ENCODE peak calls at places on chromosomes 4 and X, in five cellular contexts. One of them, this sample, is unnamed.

GRCh38 chr4:70711599-70711998 is 10.2 kb upstream of the RUFY3 start:
- DNase-seq in AG04450: no peak
- DNase-seq in lower lobe of right lung: no peak
- DNase-seq in A549: no peak
- DNase-seq in cardiac fibroblast: no peak
- DNase-seq in this sample: no peak

GRCh38 chrX:124573458-124573857 is 227.1 kb downstream of the SH2D1A start:
- DNase-seq in cardiac fibroblast: peak
- DNase-seq in AG04450: no peak
- DNase-seq in lower lobe of right lung: no peak
- DNase-seq in A549: no peak
- DNase-seq in this sample: no peak

GRCh38 chr4:140151700-140152014 is 2.3 kb downstream of the MAML3 start:
- DNase-seq in AG04450: no peak
- DNase-seq in A549: peak
- DNase-seq in lower lobe of right lung: peak
- DNase-seq in cardiac fibroblast: peak
- DNase-seq in this sample: no peak

GRCh38 chrX:18873189-18873791 is 110.6 kb downstream of the PHKA2 start:
- DNase-seq in AG04450: no peak
- DNase-seq in A549: peak
- DNase-seq in lower lobe of right lung: no peak
- DNase-seq in cardiac fibroblast: peak
- DNase-seq in this sample: no peak

GRCh38 chr4:158193171-158193749 is 17.0 kb upstream of the TMEM144 start:
- DNase-seq in lower lobe of right lung: no peak
- DNase-seq in A549: peak
- DNase-seq in cardiac fibroblast: peak
- DNase-seq in AG04450: no peak
- DNase-seq in this sample: no peak

GRCh38 chr4:1990348-1990645 is 18.5 kb downstream of the NELFA start:
- DNase-seq in A549: no peak
- DNase-seq in cardiac fibroblast: no peak
- DNase-seq in AG04450: no peak
- DNase-seq in lower lobe of right lung: no peak
- DNase-seq in this sample: no peak

GRCh38 chr4:70364002-70364401 is 3.4 kb downstream of the SMR3A start:
- DNase-seq in cardiac fibroblast: no peak
- DNase-seq in lower lobe of right lung: no peak
- DNase-seq in AG04450: no peak
- DNase-seq in A549: no peak
- DNase-seq in this sample: no peak

GRCh38 chrX:30674799-30675198 is 21.6 kb downstream of the GK start:
- DNase-seq in A549: no peak
- DNase-seq in lower lobe of right lung: no peak
- DNase-seq in cardiac fibroblast: no peak
- DNase-seq in AG04450: no peak
- DNase-seq in this sample: no peak

GRCh38 chr4:37767546-37767945 is 58.9 kb upstream of the PGM2 start:
- DNase-seq in AG04450: no peak
- DNase-seq in cardiac fibroblast: peak
- DNase-seq in A549: no peak
- DNase-seq in lower lobe of right lung: peak
- DNase-seq in this sample: no peak

GRCh38 chr4:75671802-75672421 is 1.3 kb downstream of the G3BP2 start:
- DNase-seq in A549: peak
- DNase-seq in AG04450: no peak
- DNase-seq in lower lobe of right lung: no peak
- DNase-seq in cardiac fibroblast: peak
- DNase-seq in this sample: no peak

GRCh38 chrX:18348047-18348446 is 6.4 kb downstream of the SCML2 start:
- DNase-seq in cardiac fibroblast: no peak
- DNase-seq in A549: no peak
- DNase-seq in lower lobe of right lung: no peak
- DNase-seq in AG04450: no peak
- DNase-seq in this sample: no peak

GRCh38 chr4:140344111-140344510 is 29.3 kb upstream of the SCOC start:
- DNase-seq in lower lobe of right lung: no peak
- DNase-seq in AG04450: no peak
- DNase-seq in cardiac fibroblast: no peak
- DNase-seq in A549: no peak
- DNase-seq in this sample: no peak

GRCh38 chrX:1673337-1673736 is 58.5 kb downstream of the ASMT start:
- DNase-seq in lower lobe of right lung: no peak
- DNase-seq in A549: peak
- DNase-seq in cardiac fibroblast: peak
- DNase-seq in AG04450: no peak
- DNase-seq in this sample: no peak

GRCh38 chrX:15525664-15526416 is 25.2 kb downstream of the BMX start:
- DNase-seq in A549: no peak
- DNase-seq in AG04450: no peak
- DNase-seq in cardiac fibroblast: no peak
- DNase-seq in lower lobe of right lung: no peak
- DNase-seq in this sample: no peak

GRCh38 chr4:10576236-10576635 is 108.3 kb downstream of the CLNK start:
- DNase-seq in lower lobe of right lung: no peak
- DNase-seq in AG04450: no peak
- DNase-seq in cardiac fibroblast: no peak
- DNase-seq in A549: no peak
- DNase-seq in this sample: no peak

GRCh38 chrX:149198980-149199732 is 305.9 kb downstream of the IDS start:
- DNase-seq in A549: no peak
- DNase-seq in cardiac fibroblast: no peak
- DNase-seq in AG04450: no peak
- DNase-seq in lower lobe of right lung: no peak
- DNase-seq in this sample: no peak

GRCh38 chrX:151912221-151912620 is 468 bp upstream of the MAGEA4 start:
- DNase-seq in lower lobe of right lung: no peak
- DNase-seq in cardiac fibroblast: no peak
- DNase-seq in AG04450: no peak
- DNase-seq in A549: no peak
- DNase-seq in this sample: no peak

GRCh38 chr4:81723927-81724587 is 252.3 kb upstream of the RASGEF1B start:
- DNase-seq in lower lobe of right lung: no peak
- DNase-seq in A549: no peak
- DNase-seq in AG04450: no peak
- DNase-seq in cardiac fibroblast: peak
- DNase-seq in this sample: no peak

GRCh38 chrX:103687696-103688191 is 1.2 kb upstream of the MORF4L2 start:
- DNase-seq in AG04450: no peak
- DNase-seq in cardiac fibroblast: peak
- DNase-seq in lower lobe of right lung: peak
- DNase-seq in A549: peak
- DNase-seq in this sample: no peak

GRCh38 chr4:105767579-105767978 is 59.0 kb downstream of the GSTCD start:
- DNase-seq in cardiac fibroblast: no peak
- DNase-seq in AG04450: no peak
- DNase-seq in A549: no peak
- DNase-seq in lower lobe of right lung: no peak
- DNase-seq in this sample: no peak

GRCh38 chr4:168848977-168849687 is 160.9 kb downstream of the CBR4 start:
- DNase-seq in AG04450: no peak
- DNase-seq in A549: no peak
- DNase-seq in cardiac fibroblast: peak
- DNase-seq in lower lobe of right lung: no peak
- DNase-seq in this sample: no peak

GRCh38 chr4:14726441-14727405 is 275.6 kb upstream of the CPEB2 start:
- DNase-seq in lower lobe of right lung: no peak
- DNase-seq in cardiac fibroblast: peak
- DNase-seq in AG04450: no peak
- DNase-seq in A549: peak
- DNase-seq in this sample: no peak

GRCh38 chrX:38657562-38657961 is 96.2 kb downstream of the TSPAN7 start:
- DNase-seq in lower lobe of right lung: no peak
- DNase-seq in A549: no peak
- DNase-seq in AG04450: no peak
- DNase-seq in cardiac fibroblast: no peak
- DNase-seq in this sample: no peak

GRCh38 chr4:22389240-22389871 is 126.5 kb downstream of the ADGRA3 start:
- DNase-seq in lower lobe of right lung: no peak
- DNase-seq in A549: peak
- DNase-seq in AG04450: peak
- DNase-seq in cardiac fibroblast: peak
- DNase-seq in this sample: peak

GRCh38 chrX:132837126-132837525 is 121.3 kb downstream of the HS6ST2 start:
- DNase-seq in A549: no peak
- DNase-seq in cardiac fibroblast: peak
- DNase-seq in lower lobe of right lung: no peak
- DNase-seq in AG04450: no peak
- DNase-seq in this sample: no peak

DNA sequence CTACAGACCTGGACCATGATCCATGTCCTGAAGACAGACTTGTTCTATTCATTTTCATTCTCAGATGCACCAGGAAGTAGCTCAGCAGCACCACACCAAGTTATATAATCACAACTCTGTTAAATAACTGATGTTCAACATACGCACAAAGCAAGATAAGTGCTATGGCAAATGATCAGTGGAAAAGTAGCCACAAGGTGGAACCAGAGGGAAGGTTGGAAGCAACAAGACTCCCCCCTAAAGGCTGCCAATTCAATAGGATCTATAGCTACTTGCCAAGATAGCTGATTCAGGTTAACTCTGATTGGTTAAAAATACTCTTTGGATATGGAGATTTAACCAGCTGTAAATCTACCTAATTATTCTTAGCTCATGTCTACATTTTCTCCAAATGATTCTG is 23.7 kb upstream of the FAM47B start:
- DNase-seq in A549: peak
- DNase-seq in AG04450: peak
- DNase-seq in cardiac fibroblast: peak
- DNase-seq in lower lobe of right lung: no peak
- DNase-seq in this sample: no peak
- TF ChIP-seq CTCF in A549: peak
- TF ChIP-seq CTCF in AG04450: peak
- TF ChIP-seq CTCF in cardiac fibroblast: peak
- TF ChIP-seq CTCF in lower lobe of right lung: peak
- TF ChIP-seq CTCF in this sample: peak

GRCh38 chr4:4491396-4491893 is 50.4 kb downstream of the STX18 start:
- DNase-seq in cardiac fibroblast: no peak
- DNase-seq in A549: no peak
- DNase-seq in lower lobe of right lung: no peak
- DNase-seq in AG04450: no peak
- DNase-seq in this sample: no peak
- H3K4me3 ChIP-seq in cardiac fibroblast: no peak
- H3K4me3 ChIP-seq in A549: no peak
- H3K4me3 ChIP-seq in lower lobe of right lung: no peak
- H3K4me3 ChIP-seq in AG04450: no peak
- H3K4me3 ChIP-seq in this sample: no peak

DNA sequence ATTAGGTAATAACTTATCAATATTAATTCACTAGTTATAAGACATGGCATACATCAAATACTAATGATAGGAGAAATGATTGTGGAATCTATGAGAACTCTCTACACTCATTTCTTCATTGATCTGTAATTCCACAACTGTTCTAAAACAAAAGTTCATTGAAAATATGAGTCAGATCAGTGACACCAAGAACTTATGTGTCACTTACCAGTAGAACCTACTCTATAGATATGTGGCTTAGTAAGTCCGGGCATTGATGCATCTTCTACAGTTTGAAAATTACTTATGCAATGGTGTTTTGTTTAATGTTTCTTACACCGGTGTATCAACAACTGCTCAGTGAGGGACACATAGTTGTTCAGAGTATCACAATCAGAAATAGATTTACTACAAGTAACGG is 520.3 kb downstream of the ARAP2 start:
- DNase-seq in A549: no peak
- DNase-seq in cardiac fibroblast: no peak
- DNase-seq in lower lobe of right lung: no peak
- DNase-seq in AG04450: no peak
- DNase-seq in this sample: no peak
- TF ChIP-seq CTCF in A549: no peak
- TF ChIP-seq CTCF in cardiac fibroblast: no peak
- TF ChIP-seq CTCF in lower lobe of right lung: no peak
- TF ChIP-seq CTCF in AG04450: no peak
- TF ChIP-seq CTCF in this sample: no peak

DNA sequence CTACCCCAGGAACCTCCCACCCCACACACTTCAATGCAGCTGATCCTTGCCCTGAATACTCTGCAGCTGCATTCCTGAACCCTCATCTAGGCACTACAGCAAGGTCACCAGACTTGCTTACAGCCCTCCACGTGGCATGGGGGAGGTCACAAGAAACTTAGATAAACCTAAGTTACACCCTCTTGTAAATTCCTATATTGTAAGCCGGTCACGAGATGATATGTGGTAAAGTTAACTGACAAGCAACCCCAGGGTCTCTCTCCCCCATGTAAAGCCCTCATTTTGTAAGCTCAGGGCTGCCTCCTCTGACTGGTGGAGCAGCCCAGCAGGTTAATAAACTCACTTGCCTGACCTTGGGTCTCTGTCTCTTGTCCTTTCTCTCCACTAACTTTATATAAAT is 570.7 kb downstream of the PCDH7 start:
- DNase-seq in lower lobe of right lung: no peak
- DNase-seq in AG04450: no peak
- DNase-seq in cardiac fibroblast: no peak
- DNase-seq in A549: no peak
- DNase-seq in this sample: no peak
- H3K4me3 ChIP-seq in lower lobe of right lung: no peak
- H3K4me3 ChIP-seq in AG04450: no peak
- H3K4me3 ChIP-seq in cardiac fibroblast: no peak
- H3K4me3 ChIP-seq in A549: no peak
- H3K4me3 ChIP-seq in this sample: no peak

DNA sequence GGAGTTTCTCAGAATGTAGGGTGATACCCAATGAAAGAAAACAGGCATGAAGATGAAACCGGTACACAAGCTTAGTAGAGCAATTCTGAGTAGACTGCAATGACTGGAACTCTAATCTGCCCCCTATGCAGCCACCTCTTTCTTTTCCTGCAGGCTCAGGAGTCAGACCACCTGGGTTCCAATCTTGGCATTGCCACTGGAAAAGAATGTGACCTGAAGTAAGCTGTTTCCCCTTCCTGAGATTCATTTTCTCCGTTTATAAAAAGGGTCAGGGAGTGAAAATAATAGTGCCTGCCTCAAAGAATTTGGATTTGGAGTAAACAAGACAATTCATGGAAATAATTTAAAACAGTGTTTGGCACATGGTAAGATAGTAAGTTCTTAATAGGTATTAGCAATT is 1464.0 kb downstream of the PCDH7 start:
- DNase-seq in AG04450: no peak
- DNase-seq in lower lobe of right lung: no peak
- DNase-seq in cardiac fibroblast: no peak
- DNase-seq in A549: no peak
- DNase-seq in this sample: no peak
- TF ChIP-seq CTCF in AG04450: no peak
- TF ChIP-seq CTCF in lower lobe of right lung: no peak
- TF ChIP-seq CTCF in cardiac fibroblast: no peak
- TF ChIP-seq CTCF in A549: no peak
- TF ChIP-seq CTCF in this sample: no peak